ENCODE peak calls at places on chromosomes 16 and 17, in six cellular contexts. A, P, Z, H, L and B are unnamed samples.

GRCh38 chr16:17382949-17383348 is 87.8 kb downstream of the XYLT1 start:
- DNase-seq in L (no peak), P (no peak), Z (no peak), A (no peak), H (no peak), B (no peak)

GRCh38 chr17:41812176-41813038 is at the start of gene FKBP10:
- DNase-seq in L (no peak), A (peak), Z (peak), P (peak), H (peak), B (peak)

GRCh38 chr17:12737740-12738469 is 51.4 kb upstream of the ARHGAP44 start:
- DNase-seq in H (no peak), A (no peak), L (no peak), P (no peak), Z (peak), B (no peak)

GRCh38 chr17:80783461-80783860 is 208.2 kb upstream of the CHMP6 start:
- DNase-seq in A (no peak), P (no peak), H (no peak), L (no peak), Z (no peak), B (no peak)

GRCh38 chr17:44557653-44558285 is 485 bp downstream of the FZD2 start:
- DNase-seq in H (peak), A (no peak), L (peak), Z (peak), P (no peak), B (no peak)

GRCh38 chr17:64223931-64224657 is 39.0 kb downstream of the TEX2 start:
- DNase-seq in H (no peak), A (no peak), L (no peak), Z (no peak), P (no peak), B (no peak)

GRCh38 chr17:3335876-3336275 is 37.7 kb upstream of the OR3A1 start:
- DNase-seq in L (no peak), Z (no peak), A (no peak), H (no peak), P (no peak), B (no peak)

GRCh38 chr16:88472637-88473205 is 19.6 kb downstream of the ZFPM1 start:
- DNase-seq in H (no peak), P (no peak), L (no peak), Z (no peak), A (no peak), B (no peak)

GRCh38 chr17:38560503-38561318 is 45.0 kb downstream of the SRCIN1 start:
- DNase-seq in Z (peak), P (peak), A (no peak), H (peak), L (no peak), B (no peak)

GRCh38 chr17:31068291-31068690 is 26.5 kb upstream of the NF1 start:
- DNase-seq in L (no peak), P (peak), Z (peak), A (no peak), H (peak), B (no peak)

GRCh38 chr16:88866151-88866920 is at the start of gene PABPN1L:
- DNase-seq in A (no peak), Z (no peak), H (no peak), L (no peak), P (no peak), B (no peak)

GRCh38 chr16:75252946-75253911 is 1.8 kb upstream of the BCAR1 start:
- DNase-seq in L (peak), P (no peak), H (peak), A (no peak), Z (peak), B (no peak)

GRCh38 chr17:27544350-27545131 is 86.4 kb upstream of the LGALS9 start:
- DNase-seq in H (no peak), Z (peak), A (no peak), L (no peak), P (no peak), B (no peak)

GRCh38 chr16:81486555-81487061 is 42.0 kb downstream of the CMIP start:
- DNase-seq in Z (peak), P (no peak), A (no peak), L (no peak), H (no peak), B (no peak)

GRCh38 chr17:31052187-31052889 is 42.4 kb upstream of the NF1 start:
- DNase-seq in Z (peak), P (no peak), A (no peak), L (no peak), H (no peak), B (peak)

GRCh38 chr17:3903051-3903825 is 10.4 kb upstream of the CAMKK1 start:
- DNase-seq in H (no peak), P (no peak), Z (no peak), L (no peak), A (no peak), B (no peak)

GRCh38 chr17:29143894-29144293 is 36.3 kb downstream of the MYO18A start:
- DNase-seq in P (no peak), Z (peak), L (no peak), A (peak), H (no peak), B (no peak)

GRCh38 chr17:39618956-39619785 is 7.6 kb upstream of the PPP1R1B start:
- DNase-seq in P (no peak), A (no peak), Z (no peak), L (no peak), H (no peak), B (no peak)

GRCh38 chr16:1457489-1458245 is 13.3 kb upstream of the CCDC154 start:
- DNase-seq in Z (no peak), A (no peak), P (no peak), H (no peak), L (no peak), B (no peak)

GRCh38 chr17:71335212-71335611 is 785.6 kb upstream of the SOX9 start:
- DNase-seq in A (no peak), L (no peak), P (no peak), Z (no peak), H (no peak), B (peak)

GRCh38 chr16:87056551-87056950 is 260.6 kb downstream of the C16orf95 start:
- DNase-seq in A (no peak), H (no peak), L (no peak), P (no peak), Z (no peak), B (no peak)

GRCh38 chr17:79612468-79613194 is 1.8 kb upstream of the RBFOX3 start:
- DNase-seq in A (peak), Z (peak), L (no peak), P (peak), H (peak), B (peak)

GRCh38 chr16:31322500-31322899 is 32.5 kb upstream of the ITGAX start:
- DNase-seq in Z (no peak), L (no peak), A (no peak), P (no peak), H (no peak), B (no peak)

GRCh38 chr17:42323268-42323773 is 35.0 kb downstream of the STAT5A start:
- DNase-seq in Z (no peak), P (no peak), H (no peak), L (no peak), A (no peak), B (no peak)

GRCh38 chr16:20676268-20676828 is 21.1 kb downstream of the ACSM1 start:
- DNase-seq in Z (no peak), P (no peak), H (peak), A (no peak), L (no peak), B (no peak)

GRCh38 chr16:62392698-62393097 is 356.5 kb upstream of the CDH8 start:
- DNase-seq in P (no peak), Z (no peak), L (peak), A (no peak), H (no peak), B (no peak)

GRCh38 chr17:13306310-13306962 is 288.6 kb upstream of the ELAC2 start:
- DNase-seq in H (no peak), Z (peak), L (no peak), A (no peak), P (no peak), B (peak)

GRCh38 chr16:56260378-56260987 is 69.2 kb downstream of the GNAO1 start:
- DNase-seq in A (no peak), L (no peak), Z (no peak), H (no peak), P (no peak), B (no peak)

GRCh38 chr16:71263581-71263980 is 25.6 kb downstream of the CMTR2 start:
- DNase-seq in H (no peak), Z (no peak), P (no peak), A (no peak), L (no peak), B (no peak)

GRCh38 chr17:42248351-42249179 is 27.6 kb downstream of the STAT5B start:
- DNase-seq in A (no peak), H (peak), Z (peak), P (peak), L (no peak), B (no peak)

GRCh38 chr16:49639739-49640388 is 216.0 kb downstream of the ZNF423 start:
- DNase-seq in P (no peak), Z (peak), L (no peak), A (no peak), H (peak), B (no peak)

GRCh38 chr17:60959696-60960095 is 282.0 kb downstream of the BCAS3 start:
- DNase-seq in H (peak), Z (no peak), A (no peak), P (no peak), L (no peak), B (no peak)

GRCh38 chr16:46632778-46633733 is 11.9 kb upstream of the SHCBP1 start:
- DNase-seq in H (no peak), Z (no peak), L (no peak), A (no peak), P (no peak), B (no peak)

GRCh38 chr17:73307130-73307529 is 4.7 kb downstream of the CDC42EP4 start:
- DNase-seq in Z (no peak), L (no peak), P (no peak), H (no peak), A (peak), B (no peak)

GRCh38 chr17:45284176-45285140 is 22.6 kb upstream of the SPATA32 start:
- DNase-seq in H (no peak), L (peak), A (no peak), P (peak), Z (no peak), B (peak)

GRCh38 chr17:39769974-39770587 is 32.3 kb downstream of the GRB7 start:
- DNase-seq in A (no peak), P (peak), L (no peak), H (no peak), Z (peak), B (peak)

GRCh38 chr17:46842835-46843234 is 8.5 kb upstream of the WNT9B start:
- DNase-seq in P (no peak), L (no peak), H (no peak), Z (no peak), A (peak), B (no peak)

DNA sequence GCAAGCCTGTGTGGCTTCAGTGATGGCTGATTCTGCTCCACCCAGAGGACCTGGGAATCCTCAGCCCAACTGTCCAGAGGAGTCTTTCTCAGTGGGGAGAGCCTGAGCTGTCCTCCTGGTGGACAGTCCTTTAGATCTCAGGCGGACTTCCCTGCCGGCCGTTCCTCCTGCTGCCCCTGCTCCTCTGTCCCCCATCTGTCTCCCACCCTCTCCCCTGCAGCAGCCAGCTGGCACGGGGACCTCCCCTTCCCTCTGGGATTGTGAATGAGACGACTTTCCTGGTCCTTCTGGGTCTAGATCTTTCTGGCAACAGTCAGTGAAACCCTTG is 279.7 kb downstream of the SEC14L1 start:
- DNase-seq in L (peak), A (no peak), P (no peak), Z (no peak), H (no peak), B (no peak)
- TF ChIP-seq CTCF in L (no peak), A (no peak), P (no peak), Z (peak), H (no peak), B (no peak)

GRCh38 chr17:62653002-62653830 is 25.7 kb downstream of the MRC2 start:
- DNase-seq in Z (peak), L (peak), H (peak), A (no peak), P (peak), B (no peak)
- H3K27ac ChIP-seq in Z (peak), L (peak), H (peak), A (peak), P (no peak), B (peak)

DNA sequence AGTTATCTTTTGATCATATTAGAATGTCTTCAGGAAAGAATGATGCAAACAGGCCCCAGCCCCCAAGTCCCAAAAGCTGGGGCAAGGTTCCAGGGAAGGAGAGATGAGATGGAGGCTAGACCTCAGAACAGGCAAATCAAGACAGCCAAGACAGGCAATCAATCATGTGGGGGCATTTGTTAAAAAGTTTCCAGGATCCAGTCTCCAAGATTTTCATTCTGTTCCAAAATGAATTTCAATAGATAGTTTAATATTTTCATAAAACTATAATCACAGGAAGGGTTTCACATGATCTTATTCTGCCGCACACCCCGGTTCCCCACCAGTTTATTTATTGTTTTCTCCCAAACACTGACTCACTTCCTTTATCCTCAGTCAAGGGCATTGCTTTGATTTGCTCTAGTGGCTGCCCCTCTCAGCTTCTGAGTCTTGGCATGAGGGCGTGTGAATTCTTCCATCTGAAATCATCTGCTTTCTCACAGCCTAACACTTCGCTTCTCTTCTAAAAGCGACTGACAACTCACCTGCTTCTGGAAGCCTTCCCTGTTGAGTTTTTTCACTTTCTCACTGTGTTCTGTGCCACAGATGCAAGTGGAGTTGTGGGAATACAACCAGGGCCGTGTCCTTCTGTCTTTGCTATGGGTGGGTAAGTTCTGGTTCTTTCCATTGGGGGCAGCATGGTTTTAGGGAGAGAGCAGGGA is 12.2 kb upstream of the TERF2 start:
- DNase-seq in H (peak), A (no peak), L (no peak), P (no peak), Z (peak), B (peak)
- TF ChIP-seq CTCF in H (peak), A (peak), L (peak), P (no peak), Z (peak), B (no peak)

DNA sequence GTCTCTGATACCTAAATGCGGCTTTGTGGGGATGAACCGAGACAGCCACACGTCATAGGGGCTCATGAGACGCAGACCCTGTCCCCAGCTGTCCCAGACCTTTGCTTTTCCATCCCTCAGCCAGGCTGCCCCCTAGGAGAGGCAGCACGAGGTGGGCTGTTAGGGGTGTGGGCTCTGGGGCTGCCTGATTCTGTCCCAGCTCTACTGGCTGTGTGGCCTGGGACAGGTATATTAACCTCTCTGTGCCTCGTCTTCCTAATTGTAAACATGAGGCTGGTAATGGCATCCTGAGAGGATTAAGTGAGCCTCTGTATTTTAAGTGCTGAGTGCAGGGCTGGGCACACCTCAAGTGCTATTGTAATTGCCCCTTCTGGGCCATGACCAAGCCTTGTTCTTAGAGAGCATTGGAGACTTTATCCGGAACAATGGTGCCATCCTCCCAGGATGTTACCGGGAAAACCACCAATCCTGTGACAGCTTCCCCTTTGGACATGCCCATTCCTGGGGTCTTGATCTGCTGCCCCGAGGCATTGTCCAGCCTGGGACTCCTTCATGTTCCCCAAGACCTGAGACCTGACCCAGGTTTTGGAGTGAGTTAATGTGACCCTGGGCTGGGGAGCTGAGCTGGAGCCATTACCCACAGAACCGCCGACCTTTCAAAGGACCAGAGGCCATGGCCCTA is 5.1 kb downstream of the ADGRG1 start:
- DNase-seq in P (no peak), A (no peak), Z (no peak), L (peak), H (no peak), B (no peak)
- H3K27ac ChIP-seq in P (no peak), A (no peak), Z (no peak), L (peak), H (peak), B (no peak)

DNA sequence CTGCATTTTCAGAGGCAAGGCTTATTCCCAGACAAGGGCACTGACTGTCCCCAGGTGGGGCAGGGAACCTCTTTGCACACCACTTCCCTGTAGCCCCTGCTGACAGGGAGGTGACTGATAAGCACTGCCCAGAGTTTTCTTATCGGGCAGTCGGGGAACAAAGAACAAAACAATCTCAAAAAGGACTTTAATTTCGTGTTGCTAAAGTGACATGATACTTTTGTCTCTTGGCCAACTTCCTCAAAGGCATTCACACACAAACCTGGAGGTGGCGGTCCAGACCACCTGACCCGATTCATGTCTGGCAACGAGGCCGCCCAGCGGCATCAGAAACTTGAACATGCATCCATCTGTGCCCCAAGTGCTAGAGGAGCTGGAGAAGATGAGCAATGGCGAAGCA is 28.9 kb downstream of the ZDHHC7 start:
- DNase-seq in A (peak), L (peak), H (no peak), Z (no peak), P (no peak), B (no peak)
- TF ChIP-seq CTCF in A (peak), L (no peak), H (no peak), Z (no peak), P (no peak), B (no peak)

GRCh38 chr16:84080813-84081212 is 35.9 kb downstream of the MBTPS1 start:
- DNase-seq in A (no peak), H (no peak), L (no peak), P (no peak), Z (no peak), B (no peak)

GRCh38 chr16:84081446-84081989 is 35.2 kb downstream of the MBTPS1 start:
- DNase-seq in H (no peak), A (no peak), P (no peak), L (no peak), Z (no peak), B (no peak)

GRCh38 chr16:84080378-84080777 is 36.4 kb downstream of the MBTPS1 start:
- DNase-seq in A (no peak), H (no peak), Z (no peak), P (no peak), L (no peak), B (no peak)

GRCh38 chr16:84082110-84082509 is 34.6 kb downstream of the MBTPS1 start:
- DNase-seq in Z (no peak), H (no peak), A (no peak), P (no peak), L (no peak), B (no peak)

GRCh38 chr16:84079664-84080063 is 37.1 kb upstream of the SLC38A8 start:
- DNase-seq in H (no peak), P (no peak), L (no peak), Z (no peak), A (no peak), B (no peak)
- H3K27ac ChIP-seq in H (no peak), P (no peak), L (no peak), Z (no peak), A (no peak), B (no peak)

DNA sequence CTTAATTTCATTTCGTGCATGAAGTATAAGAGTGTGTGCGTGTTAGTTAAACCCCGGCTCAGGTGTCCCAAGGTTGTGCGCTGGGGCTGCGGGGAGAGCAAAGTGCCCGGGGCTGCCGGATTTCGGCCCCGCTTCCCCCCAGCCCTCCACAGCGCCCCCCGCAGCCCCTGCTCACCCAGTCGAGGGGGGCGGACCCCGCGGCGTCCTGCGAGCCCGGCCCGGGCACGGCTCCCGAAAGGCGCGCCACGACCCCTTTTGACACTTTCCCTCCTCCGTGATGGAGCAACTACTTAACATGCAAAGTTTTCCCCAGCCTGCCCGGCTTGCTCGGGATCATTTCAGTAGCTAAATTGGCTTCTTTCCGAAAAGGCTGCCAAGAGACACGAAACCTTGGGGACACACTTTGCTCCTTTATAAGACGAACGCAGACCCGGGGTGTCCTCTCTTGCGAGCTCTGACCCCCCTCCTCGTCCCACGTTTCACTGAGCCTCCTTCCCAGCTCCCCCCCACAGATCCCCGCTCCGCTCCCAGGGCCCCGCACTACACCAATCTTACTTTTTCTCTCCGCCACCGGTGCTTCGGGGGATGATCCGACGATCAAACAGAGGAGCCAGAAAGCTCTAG is 589 bp downstream of the C17orf58 start:
- DNase-seq in L (no peak), P (no peak), A (peak), H (no peak), Z (no peak), B (peak)
- TF ChIP-seq CTCF in L (no peak), P (no peak), A (no peak), H (no peak), Z (no peak), B (no peak)